ENCODE peak calls at places on chromosomes 12 and 14, in nine cellular contexts. R is AG04450, E is upper lobe of right lung, H is spleen, L is stomach, X is suprapubic skin, N is HL-60, U is lower lobe of right lung, B is A549. Z is an unnamed sample.

GRCh38 chr14:101571004-101571403 is 9.7 kb downstream of the DIO3 start:
- DNase-seq in R (no peak), E (no peak), H (peak; percentile 38), L (no peak), X (no peak), N (no peak), U (peak; percentile 6), B (no peak), Z (no peak)

GRCh38 chr12:109818253-109818652 is 14.9 kb downstream of the TRPV4 start:
- DNase-seq in R (no peak), E (no peak), H (no peak), L (no peak), X (no peak), N (no peak), U (no peak), B (no peak), Z (no peak)

GRCh38 chr14:65015391-65015790 is 28.7 kb downstream of the FNTB start:
- DNase-seq in R (no peak), E (no peak), H (no peak), L (no peak), X (no peak), N (no peak), U (no peak), B (no peak), Z (no peak)

GRCh38 chr14:47278233-47278842 is 397.1 kb downstream of the MDGA2 start:
- DNase-seq in R (no peak), E (no peak), H (no peak), L (peak; percentile 43), X (no peak), N (peak; percentile 49), U (no peak), B (peak; percentile 3), Z (peak; percentile 8)

GRCh38 chr12:124862768-124863408 is 776 bp downstream of the SCARB1 start:
- DNase-seq in R (no peak), E (no peak), H (peak; percentile 84), L (no peak), X (no peak), N (peak; percentile 42), U (no peak), B (peak; percentile 47), Z (no peak)

GRCh38 chr14:60222820-60223219 is 26.2 kb upstream of the PPM1A start:
- DNase-seq in R (no peak), E (no peak), H (no peak), L (peak; percentile 79), X (no peak), N (no peak), U (peak; percentile 65), B (no peak), Z (no peak)

GRCh38 chr12:72901685-72902084 is 629.5 kb downstream of the TRHDE start:
- DNase-seq in R (no peak), E (no peak), H (no peak), L (no peak), X (no peak), N (no peak), U (no peak), B (no peak), Z (no peak)

GRCh38 chr12:89084751-89085150 is 267.6 kb downstream of the DUSP6 start:
- DNase-seq in R (peak; percentile 48), E (no peak), H (no peak), L (no peak), X (no peak), N (no peak), U (no peak), B (no peak), Z (no peak)

GRCh38 chr12:32895688-32896437 is 714 bp downstream of the PKP2 start:
- DNase-seq in R (no peak), E (no peak), H (no peak), L (peak; percentile 47), X (no peak), N (no peak), U (no peak), B (peak; percentile 41), Z (no peak)

GRCh38 chr12:95881331-95881955 is 22.7 kb downstream of the SNRPF start:
- DNase-seq in R (peak; percentile 18), E (no peak), H (no peak), L (no peak), X (no peak), N (no peak), U (no peak), B (no peak), Z (no peak)

GRCh38 chr12:74983917-74984316 is 225.7 kb downstream of the KCNC2 start:
- DNase-seq in R (no peak), E (no peak), H (no peak), L (no peak), X (no peak), N (no peak), U (no peak), B (no peak), Z (no peak)

GRCh38 chr12:75389061-75389460 is 1.8 kb upstream of the GLIPR1L2 start:
- DNase-seq in R (no peak), E (no peak), H (no peak), L (no peak), X (no peak), N (no peak), U (no peak), B (no peak), Z (no peak)

GRCh38 chr14:67532998-67533753 is at the start of gene PLEKHH1:
- DNase-seq in R (no peak), E (peak; percentile 88), H (peak; percentile 88), L (peak; percentile 85), X (no peak), N (peak; percentile 13), U (peak; percentile 85), B (peak; percentile 87), Z (no peak)

GRCh38 chr14:58969951-58970751 is 218.3 kb upstream of the DAAM1 start:
- DNase-seq in R (no peak), E (no peak), H (no peak), L (no peak), X (no peak), N (no peak), U (no peak), B (no peak), Z (peak; percentile 21)

GRCh38 chr12:49923035-49923644 is 19.4 kb upstream of the FAIM2 start:
- DNase-seq in R (no peak), E (peak; percentile 62), H (peak; percentile 63), L (no peak), X (no peak), N (no peak), U (no peak), B (no peak), Z (no peak)

GRCh38 chr12:96192926-96193573 is 1.1 kb upstream of the ELK3 start:
- DNase-seq in R (no peak), E (no peak), H (no peak), L (no peak), X (no peak), N (no peak), U (no peak), B (no peak), Z (no peak)

GRCh38 chr12:625998-626397 is 37.2 kb downstream of the NINJ2 start:
- DNase-seq in R (no peak), E (no peak), H (no peak), L (no peak), X (no peak), N (no peak), U (no peak), B (no peak), Z (no peak)

GRCh38 chr14:22508150-22508457 is 80.9 kb downstream of the DAD1 start:
- DNase-seq in R (no peak), E (no peak), H (no peak), L (no peak), X (no peak), N (no peak), U (no peak), B (no peak), Z (no peak)

GRCh38 chr12:116735951-116736599 is 1.8 kb downstream of the SPRING1 start:
- DNase-seq in R (no peak), E (peak; percentile 76), H (no peak), L (peak; percentile 64), X (peak; percentile 49), N (peak; percentile 19), U (peak; percentile 62), B (no peak), Z (peak; percentile 2)

GRCh38 chr14:56131865-56132830 is 13.9 kb downstream of the PELI2 start:
- DNase-seq in R (no peak), E (no peak), H (no peak), L (no peak), X (no peak), N (peak; percentile 16), U (no peak), B (no peak), Z (no peak)

GRCh38 chr14:83744901-83745300 is 1785.0 kb upstream of the FLRT2 start:
- DNase-seq in R (no peak), E (no peak), H (no peak), L (no peak), X (no peak), N (no peak), U (no peak), B (no peak), Z (no peak)

GRCh38 chr14:64663174-64663573 is 41.0 kb upstream of the PLEKHG3 start:
- DNase-seq in R (no peak), E (no peak), H (no peak), L (no peak), X (no peak), N (no peak), U (no peak), B (no peak), Z (no peak)

GRCh38 chr14:78181270-78181669 is 11.1 kb downstream of the NRXN3 start:
- DNase-seq in R (no peak), E (no peak), H (no peak), L (no peak), X (no peak), N (no peak), U (no peak), B (no peak), Z (no peak)
- H3K4me3 ChIP-seq in R (no peak overlapping the region), E (no peak overlapping the region), H (no peak overlapping the region), L (no peak overlapping the region), X (no peak overlapping the region), N (no peak overlapping the region), U (no peak overlapping the region), B (no peak overlapping the region), Z (no peak overlapping the region)

GRCh38 chr14:32059702-32060101 is 17.4 kb upstream of the ARHGAP5 start:
- DNase-seq in R (no peak), E (no peak), H (no peak), L (no peak), X (no peak), N (no peak), U (no peak), B (no peak), Z (no peak)
- TF ChIP-seq CTCF in R (no peak), E (no peak), H (no peak), L (no peak), X (no peak), N (no peak), U (no peak), B (no peak), Z (no peak)

GRCh38 chr12:94207467-94208432 is 59.4 kb downstream of the PLXNC1 start:
- DNase-seq in R (no peak), E (no peak), H (no peak), L (no peak), X (no peak), N (peak; percentile 47), U (no peak), B (no peak), Z (peak; percentile 86)
- H3K4me3 ChIP-seq in R (no peak overlapping the region), E (peak overlapping the region; percentile 7), H (no peak overlapping the region), L (no peak overlapping the region), X (no peak overlapping the region), N (peak overlapping the region; percentile 5), U (peak overlapping the region; percentile 24), B (no peak overlapping the region), Z (peak overlapping the region; percentile 44)

DNA sequence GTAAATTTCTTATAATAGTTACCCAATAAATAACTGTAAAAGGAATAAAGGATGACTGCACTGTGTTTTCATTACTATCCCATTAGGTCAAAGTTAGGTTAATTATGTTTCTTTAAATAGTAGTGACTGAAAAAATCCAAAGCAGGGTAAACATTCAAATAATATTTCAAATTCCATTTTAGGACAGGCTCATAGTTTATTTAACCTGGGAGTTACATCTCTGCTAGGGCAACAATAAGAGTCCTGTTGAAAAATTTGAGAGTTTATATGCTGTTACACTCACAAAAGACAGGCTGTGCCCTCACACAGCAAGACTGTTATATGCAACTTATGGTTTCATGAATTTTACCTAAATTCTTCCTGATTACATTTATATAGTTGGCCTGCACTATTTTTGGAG is 8.0 kb downstream of the ERP27 start:
- DNase-seq in R (no peak), E (no peak), H (no peak), L (no peak), X (no peak), N (no peak), U (no peak), B (no peak), Z (no peak)
- TF ChIP-seq CTCF in R (no peak), E (peak; percentile 21), H (no peak), L (no peak), X (no peak), N (no peak), U (no peak), B (no peak), Z (no peak)

Z was measured in GM12864.